ENCODE peak calls at places on chromosome 2, in seven cellular contexts. N is neuronal stem cell, U is astrocyte, C is IMR-90, L is neural progenitor cell, T is GM23248, V is adipocyte. Z is an unnamed sample.

GRCh38 chr2:207282916-207283315 is 117.2 kb upstream of the KLF7 start:
- DNase-seq in N (no peak), U (no peak), L (no peak), T (peak; percentile 15), V (peak; percentile 23), C (no peak), Z (no peak)

GRCh38 chr2:201093573-201093972 is 21.8 kb downstream of the NDUFB3 start:
- DNase-seq in C (no peak), U (no peak), N (no peak), T (peak; percentile 32), V (peak; percentile 91), L (no peak), Z (no peak)

GRCh38 chr2:3483227-3483985 is 35.9 kb downstream of the ADI1 start:
- DNase-seq in C (peak; percentile 58), L (peak; percentile 42), N (no peak), V (no peak), T (no peak), U (peak; percentile 91), Z (peak; percentile 5)

GRCh38 chr2:12807907-12808810 is 91.4 kb downstream of the TRIB2 start:
- DNase-seq in L (no peak), N (no peak), U (no peak), V (peak; percentile 25), C (no peak), T (peak; percentile 29), Z (no peak)

GRCh38 chr2:12057436-12058166 is 311.2 kb downstream of the LPIN1 start:
- DNase-seq in T (no peak), N (no peak), C (no peak), V (no peak), L (no peak), U (peak; percentile 45), Z (no peak)

GRCh38 chr2:205766765-205767359 is 84.6 kb downstream of the NRP2 start:
- DNase-seq in T (peak; percentile 73), N (peak; percentile 69), V (peak; percentile 86), C (peak; percentile 72), U (peak; percentile 42), L (peak; percentile 79), Z (no peak)

GRCh38 chr2:210007895-210008294 is 5.5 kb downstream of the RPE start:
- DNase-seq in V (no peak), N (no peak), C (peak; percentile 10), T (peak; percentile 28), U (peak; percentile 0), L (no peak), Z (no peak)

GRCh38 chr2:170088776-170089175 is 89.2 kb upstream of the MYO3B start:
- DNase-seq in T (peak; percentile 22), V (no peak), C (peak; percentile 5), N (no peak), L (no peak), U (no peak), Z (no peak)

GRCh38 chr2:119841550-119841949 is 81.8 kb downstream of the PTPN4 start:
- DNase-seq in T (no peak), L (no peak), U (no peak), C (peak; percentile 59), V (no peak), N (no peak), Z (no peak)

GRCh38 chr2:136052374-136053362 is 65.3 kb downstream of the CXCR4 start:
- DNase-seq in L (no peak), V (no peak), T (no peak), C (no peak), U (no peak), N (no peak), Z (no peak)

GRCh38 chr2:217413193-217413592 is 553.3 kb upstream of the TNP1 start:
- DNase-seq in V (no peak), C (no peak), L (no peak), U (no peak), T (peak; percentile 88), N (no peak), Z (no peak)
- H3K9ac ChIP-seq in V (peak overlapping the region; percentile 77), C (no peak overlapping the region), L (no peak overlapping the region), U (no peak overlapping the region), T (no peak overlapping the region), N (no peak overlapping the region), Z (no peak overlapping the region)

GRCh38 chr2:71428472-71429383 is 24.6 kb upstream of the DYSF start:
- DNase-seq in V (no peak), L (no peak), C (no peak), T (no peak), N (no peak), U (no peak), Z (no peak)
- H3K36me3 ChIP-seq in V (peaks cover 96% of the 10 kb centered on the region), L (peaks cover 66% of the 10 kb centered on the region), C (peaks cover 32% of the 10 kb centered on the region), T (peaks cover 78% of the 10 kb centered on the region), N (peaks cover 15% of the 10 kb centered on the region), U (peaks cover 39% of the 10 kb centered on the region), Z (peaks cover 13% of the 10 kb centered on the region)

GRCh38 chr2:176104338-176105077 is 2.6 kb upstream of the HOXD11 start:
- DNase-seq in L (no peak), C (no peak), N (no peak), T (peak; percentile 85), V (no peak), U (no peak), Z (no peak)

GRCh38 chr2:176101862-176102261 is 2.3 kb downstream of the HOXD12 start:
- DNase-seq in N (no peak), L (no peak), T (no peak), C (no peak), V (no peak), U (no peak), Z (no peak)

GRCh38 chr2:176102309-176102866 is 2.8 kb downstream of the HOXD12 start:
- DNase-seq in V (no peak), L (no peak), U (no peak), N (no peak), C (no peak), T (no peak), Z (no peak)

GRCh38 chr2:176105078-176105726 is 1.9 kb upstream of the HOXD11 start:
- DNase-seq in V (no peak), L (no peak), N (no peak), C (no peak), U (no peak), T (peak; percentile 80), Z (no peak)

DNA sequence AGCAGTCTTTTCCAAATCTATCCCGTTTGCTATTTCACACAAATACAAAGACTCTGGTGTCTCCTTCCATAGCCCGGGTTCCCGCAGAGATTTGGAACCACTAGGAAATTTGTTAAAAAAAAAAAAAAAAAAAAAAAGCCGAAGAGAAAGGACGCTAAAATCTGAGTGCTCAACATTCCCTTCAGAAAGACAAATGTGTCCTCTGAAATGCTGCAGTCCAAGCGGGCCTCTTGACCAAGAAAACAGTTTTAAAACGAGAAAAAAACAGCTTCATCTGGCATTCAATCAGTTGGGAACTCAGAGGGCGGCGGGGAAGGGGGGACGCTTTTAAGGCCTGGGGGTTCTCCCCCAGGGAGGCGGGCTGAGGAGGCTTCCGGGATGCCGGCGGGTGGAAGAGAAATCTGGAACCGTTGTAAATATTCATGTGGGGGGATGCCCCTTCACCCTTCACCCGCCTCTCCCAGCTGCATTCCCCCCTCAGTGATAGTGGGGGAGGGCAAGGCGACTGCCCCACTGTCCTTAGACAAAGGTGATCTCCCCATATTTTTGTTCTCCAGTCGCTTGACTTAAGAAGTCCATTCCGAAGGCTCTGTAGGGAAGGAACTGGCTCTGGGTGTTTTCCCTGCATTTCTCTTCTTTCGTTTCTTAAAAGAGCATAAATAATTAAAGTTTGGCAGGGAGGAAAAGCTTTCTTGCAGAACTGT is 3.3 kb upstream of the HOXD11 start:
- DNase-seq in U (no peak), L (no peak), N (no peak), V (no peak), C (no peak), T (peak; percentile 50), Z (no peak)
- H3K9ac ChIP-seq in U (no peak overlapping the region), L (no peak overlapping the region), N (no peak overlapping the region), V (peak overlapping the region; percentile 6), C (no peak overlapping the region), T (peak overlapping the region; percentile 93), Z (no peak overlapping the region)

DNA sequence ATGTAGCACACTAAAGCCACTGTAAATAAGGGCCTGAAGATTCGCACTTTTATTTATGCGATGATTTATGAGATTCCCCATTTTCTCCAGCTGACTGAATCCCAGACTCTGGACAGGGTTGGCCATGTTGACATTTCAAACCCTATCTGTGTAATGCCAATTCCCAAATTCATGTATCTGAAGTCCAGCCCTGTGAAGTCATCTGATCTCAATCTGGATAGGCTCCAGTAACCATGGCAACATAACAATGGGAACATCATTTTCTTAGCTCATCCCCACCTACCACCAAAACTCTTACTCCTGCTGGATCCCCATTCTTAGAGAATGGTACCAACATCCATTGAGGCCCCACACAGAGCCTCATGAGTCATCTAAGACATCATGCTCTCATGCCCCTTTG is 59.0 kb upstream of the TEX51 start:
- DNase-seq in C (no peak), T (no peak), V (no peak), U (no peak), L (no peak), N (no peak), Z (no peak)
- H3K36me3 ChIP-seq in C (no peaks in the 10 kb centered on the region), T (no peaks in the 10 kb centered on the region), V (no peaks in the 10 kb centered on the region), U (no peaks in the 10 kb centered on the region), L (no peaks in the 10 kb centered on the region), N (no peaks in the 10 kb centered on the region), Z (no peaks in the 10 kb centered on the region)

GRCh38 chr2:189128961-189129360 is 50.6 kb downstream of the COL5A2 start:
- DNase-seq in C (no peak), U (peak; percentile 28), V (peak; percentile 76), L (no peak), T (peak; percentile 49), N (no peak), Z (no peak)

GRCh38 chr2:189124175-189124574 is 55.4 kb downstream of the COL5A2 start:
- DNase-seq in V (no peak), N (no peak), U (peak; percentile 22), C (peak; percentile 71), T (no peak), L (no peak), Z (no peak)

GRCh38 chr2:189125195-189125594 is 54.4 kb downstream of the COL5A2 start:
- DNase-seq in C (no peak), T (no peak), L (no peak), N (no peak), V (no peak), U (no peak), Z (no peak)

GRCh38 chr2:189129971-189130370 is 49.6 kb downstream of the COL5A2 start:
- DNase-seq in T (peak; percentile 90), U (peak; percentile 96), C (peak; percentile 91), L (no peak), V (peak; percentile 79), N (no peak), Z (no peak)

DNA sequence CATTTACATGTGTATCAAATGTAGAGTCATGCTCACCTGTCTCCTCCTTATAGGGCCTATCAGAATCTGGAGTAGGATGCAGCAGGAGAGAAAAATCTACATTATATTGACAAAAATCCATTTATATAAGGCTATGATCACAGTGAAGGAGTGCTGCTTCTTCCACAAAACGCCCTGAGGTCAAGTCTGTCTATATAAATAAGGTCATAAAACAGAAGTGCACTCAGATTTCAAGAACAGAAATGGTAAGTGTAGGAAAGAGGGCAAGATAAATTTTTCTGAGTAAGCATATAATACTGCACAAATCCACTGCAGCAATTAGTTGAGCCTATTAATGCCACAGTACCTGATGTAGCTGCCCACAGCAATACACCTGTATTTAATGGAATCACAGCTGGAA is 51.8 kb downstream of the COL5A2 start:
- DNase-seq in N (no peak), U (no peak), T (no peak), C (no peak), L (no peak), V (no peak), Z (no peak)
- H3K9ac ChIP-seq in N (no peak overlapping the region), U (no peak overlapping the region), T (peak overlapping the region; percentile 76), C (no peak overlapping the region), L (no peak overlapping the region), V (peak overlapping the region; percentile 80), Z (no peak overlapping the region)

GRCh38 chr2:61287254-61287653 is 125.3 kb downstream of the C2orf74 start:
- DNase-seq in N (no peak), T (no peak), C (no peak), L (no peak), V (no peak), U (no peak), Z (no peak)
- H3K36me3 ChIP-seq in N (peaks cover 5% of the 10 kb centered on the region), T (peaks cover 33% of the 10 kb centered on the region), C (peaks cover 14% of the 10 kb centered on the region), L (peaks cover under 1% of the 10 kb centered on the region), V (peaks cover 50% of the 10 kb centered on the region), U (peaks cover 11% of the 10 kb centered on the region), Z (peaks cover 3% of the 10 kb centered on the region)

Z was measured in keratinocyte.